ENCODE peak calls at places on chromosome 1, in six cellular contexts. O, E, K, L, C and B are unnamed samples.

GRCh38 chr1:227947678-227948492 is at the start of gene WNT9A:
- DNase-seq in L (no peak), O (no peak), K (peak; percentile 67), E (peak; percentile 77), C (peak; percentile 53), B (no peak)

GRCh38 chr1:194705123-194705522 is 1518.7 kb upstream of the B3GALT2 start:
- DNase-seq in O (no peak), E (no peak), K (no peak), L (no peak), C (peak; percentile 48), B (no peak)

GRCh38 chr1:36285450-36286101 is 20.6 kb upstream of the SH3D21 start:
- DNase-seq in C (peak; percentile 48), K (no peak), O (peak; percentile 83), E (peak; percentile 29), L (peak; percentile 50), B (peak; percentile 81)

GRCh38 chr1:34631126-34631525 is 123.7 kb upstream of the GJB5 start:
- DNase-seq in K (no peak), L (no peak), C (no peak), E (no peak), O (no peak), B (no peak)

GRCh38 chr1:3943806-3944620 is 43.9 kb upstream of the C1orf174 start:
- DNase-seq in C (no peak), O (no peak), E (no peak), L (no peak), K (peak; percentile 64), B (no peak)

GRCh38 chr1:221793439-221794078 is 51.7 kb upstream of the DUSP10 start:
- DNase-seq in E (no peak), K (no peak), O (no peak), L (no peak), C (no peak), B (no peak)

GRCh38 chr1:159207080-159207479 is 2.4 kb downstream of the ACKR1 start:
- DNase-seq in K (no peak), C (no peak), L (no peak), E (no peak), O (no peak), B (no peak)

GRCh38 chr1:43348809-43349593 is 9.8 kb upstream of the CDC20 start:
- DNase-seq in E (peak; percentile 97), O (peak; percentile 76), L (peak; percentile 80), K (peak; percentile 92), C (peak; percentile 74), B (no peak)

GRCh38 chr1:185257947-185258203 is 59.2 kb downstream of the IVNS1ABP start:
- DNase-seq in E (no peak), K (no peak), L (no peak), O (no peak), C (no peak), B (no peak)

GRCh38 chr1:84301759-84302380 is 362 bp downstream of the SAMD13 start:
- DNase-seq in E (no peak), L (no peak), K (no peak), O (no peak), C (no peak), B (no peak)

GRCh38 chr1:220788146-220788545 is 1.4 kb downstream of the MTARC1 start:
- DNase-seq in C (no peak), O (no peak), E (no peak), L (no peak), K (no peak), B (no peak)

GRCh38 chr1:74010206-74010605 is 187.8 kb downstream of the LRRIQ3 start:
- DNase-seq in E (no peak), O (peak; percentile 13), C (no peak), K (no peak), L (no peak), B (no peak)

GRCh38 chr1:93461236-93461635 is 13.3 kb downstream of the FNBP1L start:
- DNase-seq in C (no peak), K (no peak), E (no peak), O (no peak), L (no peak), B (no peak)

GRCh38 chr1:234842726-234843641 is 233.0 kb upstream of the IRF2BP2 start:
- DNase-seq in O (peak; percentile 59), K (peak; percentile 85), E (no peak), C (no peak), L (peak; percentile 43), B (no peak)

GRCh38 chr1:83029916-83030315 is 969.0 kb downstream of the TTLL7 start:
- DNase-seq in O (no peak), L (no peak), K (no peak), E (no peak), C (no peak), B (no peak)

GRCh38 chr1:215568287-215568692 is 1.2 kb downstream of the KCTD3 start:
- DNase-seq in C (peak; percentile 1), L (peak; percentile 11), K (no peak), E (no peak), O (no peak), B (peak; percentile 29)

GRCh38 chr1:24558902-24559791 is 3.3 kb downstream of the NCMAP start:
- DNase-seq in O (no peak), C (peak; percentile 68), E (no peak), K (peak; percentile 59), L (peak; percentile 36), B (peak; percentile 34)

GRCh38 chr1:36705629-36706028 is 222.9 kb upstream of the CSF3R start:
- DNase-seq in C (no peak), K (no peak), L (peak; percentile 9), E (no peak), O (no peak), B (no peak)

GRCh38 chr1:148264374-148265276 is 112.5 kb upstream of the NBPF11 start:
- DNase-seq in O (no peak), L (no peak), C (no peak), K (no peak), E (peak; percentile 45), B (no peak)

GRCh38 chr1:18320051-18320450 is 160.7 kb upstream of the KLHDC7A start:
- DNase-seq in K (no peak), O (no peak), L (no peak), E (no peak), C (peak; percentile 12), B (no peak)

GRCh38 chr1:94004924-94005323 is 95.7 kb upstream of the GCLM start:
- DNase-seq in O (no peak), E (no peak), L (no peak), K (no peak), C (peak; percentile 54), B (no peak)

GRCh38 chr1:100362821-100363466 is 10.6 kb downstream of the CDC14A start:
- DNase-seq in L (no peak), K (no peak), E (peak; percentile 26), C (no peak), O (no peak), B (no peak)

GRCh38 chr1:203464226-203464625 is 11.4 kb upstream of the PRELP start:
- DNase-seq in O (no peak), E (no peak), K (no peak), L (no peak), C (peak; percentile 47), B (no peak)

GRCh38 chr1:222335586-222335985 is 212.3 kb downstream of the HHIPL2 start:
- DNase-seq in L (no peak), K (no peak), C (no peak), E (no peak), O (no peak), B (no peak)

GRCh38 chr1:163106364-163106987 is 37.3 kb downstream of the RGS4 start:
- DNase-seq in K (no peak), E (no peak), C (no peak), O (no peak), L (no peak), B (no peak)

GRCh38 chr1:35533596-35533995 is 23.6 kb downstream of the KIAA0319L start:
- DNase-seq in O (no peak), E (no peak), K (no peak), L (no peak), C (no peak), B (no peak)

GRCh38 chr1:210586785-210587184 is 258.1 kb downstream of the HHAT start:
- DNase-seq in L (peak; percentile 9), E (peak; percentile 32), K (no peak), C (no peak), O (no peak), B (no peak)

GRCh38 chr1:34917017-34917416 is 12.4 kb downstream of the DLGAP3 start:
- DNase-seq in L (no peak), K (no peak), E (no peak), O (no peak), C (no peak), B (no peak)

GRCh38 chr1:53681647-53682368 is 57.2 kb downstream of the GLIS1 start:
- DNase-seq in E (peak; percentile 67), O (peak; percentile 54), C (peak; percentile 7), K (no peak), L (peak; percentile 32), B (no peak)

GRCh38 chr1:183079697-183080096 is 56.5 kb downstream of the LAMC1 start:
- DNase-seq in L (no peak), E (no peak), C (no peak), K (no peak), O (no peak), B (no peak)

GRCh38 chr1:204304067-204304466 is 55.7 kb downstream of the PLEKHA6 start:
- DNase-seq in O (no peak), L (no peak), K (no peak), E (no peak), C (no peak), B (no peak)

GRCh38 chr1:53284224-53285020 is 43.4 kb downstream of the LRP8 start:
- DNase-seq in C (no peak), E (no peak), L (no peak), O (no peak), K (no peak), B (no peak)

GRCh38 chr1:240190881-240191385 is 99.2 kb downstream of the FMN2 start:
- DNase-seq in O (no peak), E (no peak), K (no peak), L (peak; percentile 19), C (peak; percentile 51), B (peak; percentile 98)

GRCh38 chr1:44334968-44335367 is 20.1 kb downstream of the ERI3 start:
- DNase-seq in E (no peak), L (no peak), O (no peak), C (no peak), K (no peak), B (no peak)

GRCh38 chr1:53550201-53550741 is 91.1 kb downstream of the DMRTB1 start:
- DNase-seq in L (no peak), E (peak; percentile 28), C (no peak), K (peak; percentile 55), O (no peak), B (no peak)

GRCh38 chr1:36198641-36199040 is 25.6 kb upstream of the THRAP3 start:
- DNase-seq in K (no peak), E (no peak), C (no peak), L (no peak), O (no peak), B (no peak)

GRCh38 chr1:41358152-41358937 is 2.9 kb upstream of the FOXO6 start:
- DNase-seq in C (no peak), L (no peak), K (peak; percentile 64), E (no peak), O (no peak), B (no peak)

GRCh38 chr1:2985121-2985561 is 36.1 kb upstream of the ACTRT2 start:
- DNase-seq in O (no peak), E (peak; percentile 68), K (peak; percentile 63), C (no peak), L (peak; percentile 56), B (no peak)